ENCODE peak calls at places on chromosome 19, in six cellular contexts. One of them, this sample, is unnamed.

GRCh38 chr19:2242092-2242537 is 5.5 kb downstream of the SF3A2 start:
- DNase-seq in CD8-positive, alpha-beta T cell: no peak
- DNase-seq in tibial artery: no peak
- DNase-seq in body of pancreas: no peak
- DNase-seq in GM12865: no peak
- DNase-seq in mucosa of descending colon: no peak
- DNase-seq in this sample: no peak

GRCh38 chr19:48735031-48735615 is 5.3 kb downstream of the RASIP1 start:
- DNase-seq in body of pancreas: no peak
- DNase-seq in CD8-positive, alpha-beta T cell: no peak
- DNase-seq in GM12865: no peak
- DNase-seq in mucosa of descending colon: peak; percentile 60
- DNase-seq in tibial artery: no peak
- DNase-seq in this sample: no peak

GRCh38 chr19:860481-861098 is 1.1 kb downstream of the CFD start:
- DNase-seq in GM12865: peak; percentile 74
- DNase-seq in body of pancreas: peak; percentile 54
- DNase-seq in mucosa of descending colon: peak; percentile 80
- DNase-seq in CD8-positive, alpha-beta T cell: peak; percentile 75
- DNase-seq in tibial artery: peak; percentile 77
- DNase-seq in this sample: no peak

GRCh38 chr19:13297023-13297422 is 146.8 kb downstream of the IER2 start:
- DNase-seq in CD8-positive, alpha-beta T cell: no peak
- DNase-seq in tibial artery: no peak
- DNase-seq in body of pancreas: no peak
- DNase-seq in mucosa of descending colon: no peak
- DNase-seq in GM12865: no peak
- DNase-seq in this sample: no peak

GRCh38 chr19:51125421-51126075 is 842 bp downstream of the SIGLEC9 start:
- DNase-seq in body of pancreas: no peak
- DNase-seq in tibial artery: no peak
- DNase-seq in mucosa of descending colon: no peak
- DNase-seq in CD8-positive, alpha-beta T cell: no peak
- DNase-seq in GM12865: no peak
- DNase-seq in this sample: no peak

GRCh38 chr19:45828945-45829344 is 13.8 kb upstream of the RSPH6A start:
- DNase-seq in body of pancreas: no peak
- DNase-seq in GM12865: no peak
- DNase-seq in CD8-positive, alpha-beta T cell: no peak
- DNase-seq in mucosa of descending colon: no peak
- DNase-seq in tibial artery: no peak
- DNase-seq in this sample: no peak

GRCh38 chr19:18629166-18630088 is 7.4 kb upstream of the KLHL26 start:
- DNase-seq in GM12865: no peak
- DNase-seq in mucosa of descending colon: no peak
- DNase-seq in tibial artery: peak; percentile 78
- DNase-seq in CD8-positive, alpha-beta T cell: no peak
- DNase-seq in body of pancreas: no peak
- DNase-seq in this sample: no peak

GRCh38 chr19:3613765-3614661 is 7.3 kb upstream of the TBXA2R start:
- DNase-seq in CD8-positive, alpha-beta T cell: no peak
- DNase-seq in body of pancreas: no peak
- DNase-seq in tibial artery: no peak
- DNase-seq in mucosa of descending colon: no peak
- DNase-seq in GM12865: no peak
- DNase-seq in this sample: no peak

GRCh38 chr19:19280561-19280960 is 7.5 kb upstream of the TM6SF2 start:
- DNase-seq in CD8-positive, alpha-beta T cell: no peak
- DNase-seq in mucosa of descending colon: no peak
- DNase-seq in tibial artery: no peak
- DNase-seq in GM12865: no peak
- DNase-seq in body of pancreas: no peak
- DNase-seq in this sample: no peak

GRCh38 chr19:2034729-2035589 is 16.1 kb downstream of the MKNK2 start:
- DNase-seq in tibial artery: no peak
- DNase-seq in GM12865: peak; percentile 74
- DNase-seq in mucosa of descending colon: peak; percentile 84
- DNase-seq in body of pancreas: peak; percentile 67
- DNase-seq in CD8-positive, alpha-beta T cell: no peak
- DNase-seq in this sample: no peak

GRCh38 chr19:19668230-19669012 is at the start of gene ZNF101:
- DNase-seq in GM12865: peak; percentile 99
- DNase-seq in tibial artery: peak; percentile 91
- DNase-seq in CD8-positive, alpha-beta T cell: peak; percentile 97
- DNase-seq in body of pancreas: peak; percentile 90
- DNase-seq in mucosa of descending colon: peak; percentile 95
- DNase-seq in this sample: peak; percentile 71

GRCh38 chr19:8663920-8664670 is 33.7 kb downstream of the NFILZ start:
- DNase-seq in GM12865: peak; percentile 25
- DNase-seq in tibial artery: no peak
- DNase-seq in CD8-positive, alpha-beta T cell: peak; percentile 68
- DNase-seq in body of pancreas: no peak
- DNase-seq in mucosa of descending colon: no peak
- DNase-seq in this sample: no peak

GRCh38 chr19:47512183-47512947 is 2.5 kb downstream of the NAPA start:
- DNase-seq in GM12865: no peak
- DNase-seq in body of pancreas: peak; percentile 83
- DNase-seq in mucosa of descending colon: peak; percentile 91
- DNase-seq in CD8-positive, alpha-beta T cell: no peak
- DNase-seq in tibial artery: peak; percentile 60
- DNase-seq in this sample: no peak

GRCh38 chr19:10001899-10002298 is 8.4 kb downstream of the COL5A3 start:
- DNase-seq in mucosa of descending colon: peak; percentile 70
- DNase-seq in GM12865: no peak
- DNase-seq in CD8-positive, alpha-beta T cell: no peak
- DNase-seq in body of pancreas: peak; percentile 47
- DNase-seq in tibial artery: no peak
- DNase-seq in this sample: no peak

GRCh38 chr19:20661150-20661819 is at the start of gene ZNF626:
- DNase-seq in GM12865: peak; percentile 70
- DNase-seq in tibial artery: peak; percentile 99
- DNase-seq in mucosa of descending colon: peak; percentile 95
- DNase-seq in body of pancreas: peak; percentile 96
- DNase-seq in CD8-positive, alpha-beta T cell: peak; percentile 92
- DNase-seq in this sample: peak; percentile 80

GRCh38 chr19:37999309-38000213 is 92.6 kb downstream of the SIPA1L3 start:
- DNase-seq in body of pancreas: no peak
- DNase-seq in CD8-positive, alpha-beta T cell: no peak
- DNase-seq in mucosa of descending colon: no peak
- DNase-seq in GM12865: no peak
- DNase-seq in tibial artery: peak; percentile 32
- DNase-seq in this sample: peak; percentile 92

GRCh38 chr19:49755956-49756355 is 7.2 kb downstream of the TSKS start:
- DNase-seq in body of pancreas: no peak
- DNase-seq in GM12865: no peak
- DNase-seq in tibial artery: no peak
- DNase-seq in CD8-positive, alpha-beta T cell: no peak
- DNase-seq in mucosa of descending colon: no peak
- DNase-seq in this sample: no peak
- H3K4me3 ChIP-seq in body of pancreas: no peak overlapping the region
- H3K4me3 ChIP-seq in GM12865: no peak overlapping the region
- H3K4me3 ChIP-seq in tibial artery: no peak overlapping the region
- H3K4me3 ChIP-seq in CD8-positive, alpha-beta T cell: no peak overlapping the region
- H3K4me3 ChIP-seq in mucosa of descending colon: no peak overlapping the region
- H3K4me3 ChIP-seq in this sample: no peak overlapping the region

GRCh38 chr19:7494416-7495098 is 5.7 kb upstream of the PEX11G start:
- DNase-seq in mucosa of descending colon: peak; percentile 24
- DNase-seq in body of pancreas: peak; percentile 66
- DNase-seq in GM12865: no peak
- DNase-seq in tibial artery: peak; percentile 78
- DNase-seq in CD8-positive, alpha-beta T cell: no peak
- DNase-seq in this sample: no peak
- TF ChIP-seq CTCF in mucosa of descending colon: no peak
- TF ChIP-seq CTCF in body of pancreas: peak; percentile 46
- TF ChIP-seq CTCF in GM12865: no peak
- TF ChIP-seq CTCF in tibial artery: peak; percentile 48
- TF ChIP-seq CTCF in CD8-positive, alpha-beta T cell: no peak
- TF ChIP-seq CTCF in this sample: no peak

DNA sequence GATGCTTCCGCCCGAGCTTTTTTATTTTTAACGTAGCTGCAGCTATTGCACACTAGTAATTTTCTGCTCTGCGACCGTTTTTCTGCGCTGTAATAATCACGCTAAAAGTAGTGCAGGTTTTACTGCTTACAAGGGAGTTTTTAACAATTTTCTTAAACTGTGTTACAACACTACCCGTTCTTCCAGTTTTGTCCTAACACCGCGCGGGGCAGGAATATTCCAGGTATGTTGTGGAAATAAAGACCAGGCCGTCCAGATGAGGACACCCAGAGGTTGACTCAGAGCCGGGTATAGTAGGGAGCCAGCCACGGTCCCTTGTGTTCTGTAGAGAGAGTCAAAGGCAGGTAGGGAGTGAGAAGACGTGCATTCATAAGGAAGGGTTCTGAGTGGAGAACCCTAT is 21.7 kb downstream of the ZNF274 start:
- DNase-seq in mucosa of descending colon: no peak
- DNase-seq in CD8-positive, alpha-beta T cell: no peak
- DNase-seq in body of pancreas: no peak
- DNase-seq in GM12865: no peak
- DNase-seq in tibial artery: no peak
- DNase-seq in this sample: no peak
- H3K4me3 ChIP-seq in mucosa of descending colon: no peak overlapping the region
- H3K4me3 ChIP-seq in CD8-positive, alpha-beta T cell: no peak overlapping the region
- H3K4me3 ChIP-seq in body of pancreas: no peak overlapping the region
- H3K4me3 ChIP-seq in GM12865: no peak overlapping the region
- H3K4me3 ChIP-seq in tibial artery: no peak overlapping the region
- H3K4me3 ChIP-seq in this sample: no peak overlapping the region

DNA sequence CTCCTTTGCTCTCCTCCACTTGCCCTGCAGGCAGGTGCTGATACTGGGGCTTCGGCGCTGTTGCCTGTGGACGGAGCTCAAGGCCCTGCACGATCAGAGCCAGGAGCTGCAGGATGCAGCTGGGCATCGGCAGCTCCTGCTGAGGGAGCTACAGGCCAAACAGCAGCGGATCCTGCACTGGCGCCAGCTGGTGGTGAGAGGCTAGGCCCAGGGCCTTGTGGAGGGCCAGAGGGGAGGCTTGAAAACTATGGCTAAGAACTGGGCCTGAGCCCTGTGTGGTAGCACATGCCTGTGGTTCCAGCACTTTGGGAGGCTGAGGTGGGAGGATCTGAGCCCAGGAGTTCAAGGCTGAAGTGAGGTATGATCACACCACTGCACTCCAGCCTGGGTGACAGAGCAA is 6.3 kb downstream of the HAUS5 start:
- DNase-seq in CD8-positive, alpha-beta T cell: no peak
- DNase-seq in mucosa of descending colon: no peak
- DNase-seq in body of pancreas: no peak
- DNase-seq in GM12865: no peak
- DNase-seq in tibial artery: no peak
- DNase-seq in this sample: no peak
- TF ChIP-seq CTCF in CD8-positive, alpha-beta T cell: no peak
- TF ChIP-seq CTCF in mucosa of descending colon: no peak
- TF ChIP-seq CTCF in body of pancreas: no peak
- TF ChIP-seq CTCF in GM12865: no peak
- TF ChIP-seq CTCF in tibial artery: no peak
- TF ChIP-seq CTCF in this sample: peak; percentile 7